ENCODE peak calls at places on chromosome 1, in eight cellular contexts. One of them, this sample, is unnamed.

GRCh38 chr1:60621524-60621923 is 460.8 kb upstream of the NFIA start:
- DNase-seq in IMR-90: no peak
- DNase-seq in NCI-H1105 treated with DMSO at 0.1 percent for 48 hours: peak; percentile 100
- DNase-seq in GM18507: no peak
- DNase-seq in amniotic stem cell: no peak
- DNase-seq in iPS-NIHi11: no peak
- DNase-seq in NCI-H1092: no peak
- DNase-seq in activated CD4-positive, alpha-beta T cell treated with anti-CD3 and anti-CD28 coated beads, Interleukin-2, amount 50 U/mL, for 1 hour: no peak
- DNase-seq in this sample: no peak

GRCh38 chr1:167409183-167409582 is 109.1 kb downstream of the CD247 start:
- DNase-seq in IMR-90: no peak
- DNase-seq in NCI-H1105 treated with DMSO at 0.1 percent for 48 hours: no peak
- DNase-seq in GM18507: no peak
- DNase-seq in amniotic stem cell: no peak
- DNase-seq in iPS-NIHi11: peak; percentile 31
- DNase-seq in NCI-H1092: no peak
- DNase-seq in activated CD4-positive, alpha-beta T cell treated with anti-CD3 and anti-CD28 coated beads, Interleukin-2, amount 50 U/mL, for 1 hour: no peak
- DNase-seq in this sample: no peak

GRCh38 chr1:78726686-78727085 is 77.1 kb downstream of the IFI44 start:
- DNase-seq in IMR-90: peak; percentile 24
- DNase-seq in NCI-H1105 treated with DMSO at 0.1 percent for 48 hours: no peak
- DNase-seq in GM18507: no peak
- DNase-seq in amniotic stem cell: no peak
- DNase-seq in iPS-NIHi11: no peak
- DNase-seq in NCI-H1092: no peak
- DNase-seq in activated CD4-positive, alpha-beta T cell treated with anti-CD3 and anti-CD28 coated beads, Interleukin-2, amount 50 U/mL, for 1 hour: no peak
- DNase-seq in this sample: no peak

GRCh38 chr1:11657654-11658053 is 3.0 kb downstream of the FBXO44 start:
- DNase-seq in IMR-90: no peak
- DNase-seq in NCI-H1105 treated with DMSO at 0.1 percent for 48 hours: no peak
- DNase-seq in GM18507: no peak
- DNase-seq in amniotic stem cell: no peak
- DNase-seq in iPS-NIHi11: no peak
- DNase-seq in NCI-H1092: no peak
- DNase-seq in activated CD4-positive, alpha-beta T cell treated with anti-CD3 and anti-CD28 coated beads, Interleukin-2, amount 50 U/mL, for 1 hour: no peak
- DNase-seq in this sample: no peak

GRCh38 chr1:109788695-109789521 is 25.2 kb upstream of the EPS8L3 start:
- DNase-seq in IMR-90: no peak
- DNase-seq in NCI-H1105 treated with DMSO at 0.1 percent for 48 hours: no peak
- DNase-seq in GM18507: no peak
- DNase-seq in amniotic stem cell: no peak
- DNase-seq in iPS-NIHi11: peak; percentile 79
- DNase-seq in NCI-H1092: no peak
- DNase-seq in activated CD4-positive, alpha-beta T cell treated with anti-CD3 and anti-CD28 coated beads, Interleukin-2, amount 50 U/mL, for 1 hour: no peak
- DNase-seq in this sample: no peak

GRCh38 chr1:43366179-43366578 is 1.6 kb downstream of the ELOVL1 start:
- DNase-seq in IMR-90: no peak
- DNase-seq in NCI-H1105 treated with DMSO at 0.1 percent for 48 hours: no peak
- DNase-seq in GM18507: no peak
- DNase-seq in amniotic stem cell: no peak
- DNase-seq in iPS-NIHi11: peak; percentile 59
- DNase-seq in NCI-H1092: no peak
- DNase-seq in activated CD4-positive, alpha-beta T cell treated with anti-CD3 and anti-CD28 coated beads, Interleukin-2, amount 50 U/mL, for 1 hour: no peak
- DNase-seq in this sample: no peak

GRCh38 chr1:39505289-39505688 is 13.9 kb downstream of the BMP8A start:
- DNase-seq in IMR-90: no peak
- DNase-seq in NCI-H1105 treated with DMSO at 0.1 percent for 48 hours: no peak
- DNase-seq in GM18507: no peak
- DNase-seq in amniotic stem cell: no peak
- DNase-seq in iPS-NIHi11: no peak
- DNase-seq in NCI-H1092: no peak
- DNase-seq in activated CD4-positive, alpha-beta T cell treated with anti-CD3 and anti-CD28 coated beads, Interleukin-2, amount 50 U/mL, for 1 hour: no peak
- DNase-seq in this sample: no peak

GRCh38 chr1:3618904-3619671 is 5.7 kb upstream of the TPRG1L start:
- DNase-seq in IMR-90: peak; percentile 80
- DNase-seq in NCI-H1105 treated with DMSO at 0.1 percent for 48 hours: peak; percentile 65
- DNase-seq in GM18507: peak; percentile 62
- DNase-seq in amniotic stem cell: peak; percentile 47
- DNase-seq in iPS-NIHi11: peak; percentile 77
- DNase-seq in NCI-H1092: peak; percentile 33
- DNase-seq in activated CD4-positive, alpha-beta T cell treated with anti-CD3 and anti-CD28 coated beads, Interleukin-2, amount 50 U/mL, for 1 hour: peak; percentile 73
- DNase-seq in this sample: peak; percentile 11

GRCh38 chr1:80047791-80048190 is 1041.3 kb upstream of the ADGRL4 start:
- DNase-seq in IMR-90: peak; percentile 66
- DNase-seq in NCI-H1105 treated with DMSO at 0.1 percent for 48 hours: no peak
- DNase-seq in GM18507: no peak
- DNase-seq in amniotic stem cell: no peak
- DNase-seq in iPS-NIHi11: no peak
- DNase-seq in NCI-H1092: no peak
- DNase-seq in activated CD4-positive, alpha-beta T cell treated with anti-CD3 and anti-CD28 coated beads, Interleukin-2, amount 50 U/mL, for 1 hour: no peak
- DNase-seq in this sample: no peak

GRCh38 chr1:58709540-58709939 is 9.7 kb upstream of the MYSM1 start:
- DNase-seq in IMR-90: no peak
- DNase-seq in NCI-H1105 treated with DMSO at 0.1 percent for 48 hours: no peak
- DNase-seq in GM18507: no peak
- DNase-seq in amniotic stem cell: no peak
- DNase-seq in iPS-NIHi11: no peak
- DNase-seq in NCI-H1092: no peak
- DNase-seq in activated CD4-positive, alpha-beta T cell treated with anti-CD3 and anti-CD28 coated beads, Interleukin-2, amount 50 U/mL, for 1 hour: no peak
- DNase-seq in this sample: no peak